ENCODE peak calls at places on chromosomes 2 and 18, in six cellular contexts. One of them, this sample, is unnamed.

GRCh38 chr2:184860744-184861143 is 262.4 kb downstream of the ZNF804A start:
- DNase-seq in Panc1: no peak
- DNase-seq in foreskin fibroblast: no peak
- DNase-seq in CD8-positive, alpha-beta T cell: no peak
- DNase-seq in OCI-LY7: no peak
- DNase-seq in MCF 10A: no peak
- DNase-seq in this sample: no peak

GRCh38 chr2:135299656-135300244 is 231.3 kb downstream of the ZRANB3 start:
- DNase-seq in Panc1: no peak
- DNase-seq in foreskin fibroblast: peak
- DNase-seq in CD8-positive, alpha-beta T cell: no peak
- DNase-seq in OCI-LY7: no peak
- DNase-seq in MCF 10A: no peak
- DNase-seq in this sample: peak

GRCh38 chr18:48038636-48039035 is 108.2 kb upstream of the SMAD2 start:
- DNase-seq in Panc1: no peak
- DNase-seq in foreskin fibroblast: no peak
- DNase-seq in CD8-positive, alpha-beta T cell: no peak
- DNase-seq in OCI-LY7: no peak
- DNase-seq in MCF 10A: no peak
- DNase-seq in this sample: no peak

GRCh38 chr2:120446236-120447121 is 100.5 kb downstream of the INHBB start:
- DNase-seq in Panc1: no peak
- DNase-seq in foreskin fibroblast: no peak
- DNase-seq in CD8-positive, alpha-beta T cell: no peak
- DNase-seq in OCI-LY7: no peak
- DNase-seq in MCF 10A: no peak
- DNase-seq in this sample: no peak

GRCh38 chr2:8922431-8922830 is 81.1 kb downstream of the MBOAT2 start:
- DNase-seq in Panc1: no peak
- DNase-seq in foreskin fibroblast: peak
- DNase-seq in CD8-positive, alpha-beta T cell: no peak
- DNase-seq in OCI-LY7: no peak
- DNase-seq in MCF 10A: no peak
- DNase-seq in this sample: no peak

GRCh38 chr2:204628926-204629661 is 83.8 kb downstream of the PARD3B start:
- DNase-seq in Panc1: no peak
- DNase-seq in foreskin fibroblast: no peak
- DNase-seq in CD8-positive, alpha-beta T cell: no peak
- DNase-seq in OCI-LY7: no peak
- DNase-seq in MCF 10A: peak
- DNase-seq in this sample: no peak

GRCh38 chr2:215772003-215772402 is 241.3 kb downstream of the MREG start:
- DNase-seq in Panc1: no peak
- DNase-seq in foreskin fibroblast: no peak
- DNase-seq in CD8-positive, alpha-beta T cell: no peak
- DNase-seq in OCI-LY7: no peak
- DNase-seq in MCF 10A: no peak
- DNase-seq in this sample: no peak

GRCh38 chr2:241546771-241547498 is 11.6 kb upstream of the BOK start:
- DNase-seq in Panc1: no peak
- DNase-seq in foreskin fibroblast: peak
- DNase-seq in CD8-positive, alpha-beta T cell: no peak
- DNase-seq in OCI-LY7: no peak
- DNase-seq in MCF 10A: no peak
- DNase-seq in this sample: no peak

GRCh38 chr2:195608768-195609454 is 48.1 kb upstream of the SLC39A10 start:
- DNase-seq in Panc1: no peak
- DNase-seq in foreskin fibroblast: no peak
- DNase-seq in CD8-positive, alpha-beta T cell: no peak
- DNase-seq in OCI-LY7: no peak
- DNase-seq in MCF 10A: no peak
- DNase-seq in this sample: no peak

GRCh38 chr2:172743143-172743542 is 7.5 kb downstream of the RAPGEF4 start:
- DNase-seq in Panc1: no peak
- DNase-seq in foreskin fibroblast: no peak
- DNase-seq in CD8-positive, alpha-beta T cell: no peak
- DNase-seq in OCI-LY7: no peak
- DNase-seq in MCF 10A: no peak
- DNase-seq in this sample: no peak

GRCh38 chr2:241996100-241996499 is 126.6 kb downstream of the RTP5 start:
- DNase-seq in Panc1: no peak
- DNase-seq in foreskin fibroblast: no peak
- DNase-seq in CD8-positive, alpha-beta T cell: no peak
- DNase-seq in OCI-LY7: no peak
- DNase-seq in MCF 10A: no peak
- DNase-seq in this sample: no peak

GRCh38 chr2:67476808-67477790 is 80.0 kb downstream of the ETAA1 start:
- DNase-seq in Panc1: peak
- DNase-seq in foreskin fibroblast: peak
- DNase-seq in CD8-positive, alpha-beta T cell: no peak
- DNase-seq in OCI-LY7: peak
- DNase-seq in MCF 10A: peak
- DNase-seq in this sample: no peak

GRCh38 chr2:72803151-72803550 is 22.7 kb downstream of the EXOC6B start:
- DNase-seq in Panc1: no peak
- DNase-seq in foreskin fibroblast: no peak
- DNase-seq in CD8-positive, alpha-beta T cell: no peak
- DNase-seq in OCI-LY7: no peak
- DNase-seq in MCF 10A: no peak
- DNase-seq in this sample: no peak

GRCh38 chr18:60448487-60449267 is 76.1 kb upstream of the MC4R start:
- DNase-seq in Panc1: no peak
- DNase-seq in foreskin fibroblast: no peak
- DNase-seq in CD8-positive, alpha-beta T cell: no peak
- DNase-seq in OCI-LY7: no peak
- DNase-seq in MCF 10A: no peak
- DNase-seq in this sample: no peak

GRCh38 chr18:13315000-13315399 is 96.4 kb downstream of the LDLRAD4 start:
- DNase-seq in Panc1: no peak
- DNase-seq in foreskin fibroblast: no peak
- DNase-seq in CD8-positive, alpha-beta T cell: no peak
- DNase-seq in OCI-LY7: no peak
- DNase-seq in MCF 10A: no peak
- DNase-seq in this sample: no peak

GRCh38 chr2:203361922-203362321 is 33.7 kb downstream of the ABI2 start:
- DNase-seq in Panc1: no peak
- DNase-seq in foreskin fibroblast: no peak
- DNase-seq in CD8-positive, alpha-beta T cell: no peak
- DNase-seq in OCI-LY7: no peak
- DNase-seq in MCF 10A: no peak
- DNase-seq in this sample: no peak

GRCh38 chr18:74375999-74376398 is 60.4 kb downstream of the C18orf63 start:
- DNase-seq in Panc1: no peak
- DNase-seq in foreskin fibroblast: peak
- DNase-seq in CD8-positive, alpha-beta T cell: no peak
- DNase-seq in OCI-LY7: no peak
- DNase-seq in MCF 10A: no peak
- DNase-seq in this sample: no peak

GRCh38 chr18:73752965-73753364 is 394.7 kb downstream of the FBXO15 start:
- DNase-seq in Panc1: peak
- DNase-seq in foreskin fibroblast: no peak
- DNase-seq in CD8-positive, alpha-beta T cell: no peak
- DNase-seq in OCI-LY7: no peak
- DNase-seq in MCF 10A: peak
- DNase-seq in this sample: no peak

GRCh38 chr18:62245699-62246098 is 58.6 kb downstream of the RELCH start:
- DNase-seq in Panc1: no peak
- DNase-seq in foreskin fibroblast: no peak
- DNase-seq in CD8-positive, alpha-beta T cell: no peak
- DNase-seq in OCI-LY7: no peak
- DNase-seq in MCF 10A: no peak
- DNase-seq in this sample: no peak
- TF ChIP-seq CTCF in Panc1: no peak
- TF ChIP-seq CTCF in foreskin fibroblast: no peak
- TF ChIP-seq CTCF in CD8-positive, alpha-beta T cell: no peak
- TF ChIP-seq CTCF in OCI-LY7: no peak
- TF ChIP-seq CTCF in MCF 10A: no peak
- TF ChIP-seq CTCF in this sample: no peak

DNA sequence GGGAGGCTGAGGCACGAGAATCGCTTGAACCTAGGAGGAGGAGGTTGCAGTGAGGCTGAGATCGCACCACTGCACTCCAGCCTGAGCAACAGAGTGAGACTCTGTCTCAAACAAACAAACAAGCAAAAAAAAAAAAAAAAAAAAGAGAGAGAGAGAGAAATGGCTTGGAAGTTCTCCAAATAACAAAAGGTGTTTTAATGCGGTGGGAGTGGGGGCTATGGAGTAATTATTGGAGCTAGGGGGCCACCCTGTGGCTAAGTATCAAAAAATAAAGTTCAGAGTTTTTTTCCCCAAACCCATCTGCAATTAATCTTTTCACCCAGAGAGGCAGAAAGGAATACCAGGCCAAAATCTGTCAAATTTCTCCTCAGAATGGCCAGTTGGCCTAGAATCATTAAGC is 23.0 kb upstream of the CEP68 start:
- DNase-seq in Panc1: no peak
- DNase-seq in foreskin fibroblast: no peak
- DNase-seq in CD8-positive, alpha-beta T cell: no peak
- DNase-seq in OCI-LY7: peak
- DNase-seq in MCF 10A: peak
- DNase-seq in this sample: no peak
- TF ChIP-seq CTCF in Panc1: no peak
- TF ChIP-seq CTCF in foreskin fibroblast: peak
- TF ChIP-seq CTCF in CD8-positive, alpha-beta T cell: no peak
- TF ChIP-seq CTCF in OCI-LY7: peak
- TF ChIP-seq CTCF in MCF 10A: peak
- TF ChIP-seq CTCF in this sample: peak

DNA sequence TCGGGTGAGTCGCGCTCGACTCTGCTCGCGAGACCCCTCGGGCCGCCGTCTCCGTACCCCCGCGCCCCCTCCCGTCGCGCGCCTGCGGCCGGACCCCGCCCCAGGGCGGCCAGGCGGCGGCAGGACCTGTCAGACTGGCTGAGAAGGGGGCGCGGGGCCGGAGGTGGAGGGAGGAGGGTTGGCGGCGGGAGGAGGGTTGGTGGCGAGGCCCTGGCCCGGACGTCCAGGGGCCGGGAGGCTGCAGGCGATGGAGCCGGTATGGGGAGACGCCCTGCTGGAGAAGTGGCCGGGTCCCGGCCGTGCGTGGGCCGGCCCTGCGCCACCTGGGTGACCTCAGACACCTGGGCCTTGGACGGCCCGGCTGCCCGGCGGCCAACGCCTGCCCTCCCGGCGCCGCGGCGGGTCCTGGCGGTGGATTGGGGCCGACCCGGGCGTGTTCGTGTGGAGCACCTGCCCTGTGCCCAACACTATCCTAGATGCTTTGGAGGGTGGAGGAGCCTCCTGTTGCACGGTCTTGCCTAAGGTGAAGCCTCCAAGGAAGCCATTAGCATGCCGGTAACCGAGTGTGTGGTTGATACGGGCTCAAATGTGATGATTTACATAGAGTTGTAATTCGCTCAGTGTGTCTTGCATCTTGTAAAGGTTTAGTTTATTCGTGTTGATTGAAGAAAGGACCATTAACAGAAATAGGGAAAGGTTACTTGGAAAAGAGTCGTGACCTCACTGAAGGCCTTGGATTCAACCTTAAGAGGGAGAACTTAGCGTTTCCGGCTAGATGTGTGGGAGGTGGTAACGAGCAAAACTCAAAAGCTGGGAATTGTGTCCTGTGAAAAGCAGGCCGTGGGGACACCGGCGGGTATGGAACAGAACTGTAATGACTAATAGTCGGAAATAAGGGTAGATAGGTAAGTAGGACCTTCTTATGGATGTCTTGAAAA is 570 bp downstream of the MYL12B start:
- DNase-seq in Panc1: no peak
- DNase-seq in foreskin fibroblast: no peak
- DNase-seq in CD8-positive, alpha-beta T cell: peak
- DNase-seq in OCI-LY7: peak
- DNase-seq in MCF 10A: no peak
- DNase-seq in this sample: no peak
- TF ChIP-seq CTCF in Panc1: no peak
- TF ChIP-seq CTCF in foreskin fibroblast: no peak
- TF ChIP-seq CTCF in CD8-positive, alpha-beta T cell: no peak
- TF ChIP-seq CTCF in OCI-LY7: no peak
- TF ChIP-seq CTCF in MCF 10A: no peak
- TF ChIP-seq CTCF in this sample: no peak

DNA sequence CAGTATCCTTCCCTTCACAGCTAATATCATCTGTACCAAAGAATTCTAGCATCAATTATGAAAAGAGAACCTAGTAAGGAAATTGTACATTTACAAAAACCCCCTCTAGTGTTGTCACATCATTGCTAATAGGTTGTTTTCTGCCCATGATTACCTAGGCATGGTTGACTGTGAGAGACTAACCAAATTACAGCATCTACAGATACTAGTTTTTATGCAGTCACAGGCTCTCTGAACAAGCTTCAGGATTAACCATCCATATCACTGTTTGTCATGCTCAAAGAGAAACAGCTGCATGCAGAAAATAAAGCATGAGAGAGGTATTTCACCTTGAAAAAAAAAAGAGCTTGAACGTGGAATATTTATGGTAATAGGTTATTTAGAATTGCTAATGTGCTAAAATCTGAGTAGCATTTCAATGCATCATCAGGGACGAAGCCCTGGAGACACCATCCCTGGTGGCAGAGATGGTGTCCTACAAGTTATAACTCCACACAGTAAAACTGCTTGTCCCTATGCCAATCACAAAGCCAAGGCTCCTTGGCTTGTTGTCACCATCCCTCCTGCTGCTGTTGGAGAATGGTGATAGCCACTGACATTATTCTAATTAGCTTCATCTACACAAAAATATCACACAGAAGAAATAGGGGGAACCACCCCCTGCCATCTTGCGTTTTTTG is 5.4 kb downstream of the NEB start:
- DNase-seq in Panc1: no peak
- DNase-seq in foreskin fibroblast: no peak
- DNase-seq in CD8-positive, alpha-beta T cell: no peak
- DNase-seq in OCI-LY7: no peak
- DNase-seq in MCF 10A: no peak
- DNase-seq in this sample: no peak
- TF ChIP-seq CTCF in Panc1: no peak
- TF ChIP-seq CTCF in foreskin fibroblast: no peak
- TF ChIP-seq CTCF in CD8-positive, alpha-beta T cell: no peak
- TF ChIP-seq CTCF in OCI-LY7: no peak
- TF ChIP-seq CTCF in MCF 10A: no peak
- TF ChIP-seq CTCF in this sample: no peak

GRCh38 chr2:225558425-225558824 is 158.9 kb downstream of the NYAP2 start:
- DNase-seq in Panc1: no peak
- DNase-seq in foreskin fibroblast: no peak
- DNase-seq in CD8-positive, alpha-beta T cell: no peak
- DNase-seq in OCI-LY7: no peak
- DNase-seq in MCF 10A: no peak
- DNase-seq in this sample: no peak

GRCh38 chr2:225559090-225559489 is 159.6 kb downstream of the NYAP2 start:
- DNase-seq in Panc1: no peak
- DNase-seq in foreskin fibroblast: no peak
- DNase-seq in CD8-positive, alpha-beta T cell: no peak
- DNase-seq in OCI-LY7: no peak
- DNase-seq in MCF 10A: no peak
- DNase-seq in this sample: no peak

GRCh38 chr2:225556461-225556860 is 157.0 kb downstream of the NYAP2 start:
- DNase-seq in Panc1: no peak
- DNase-seq in foreskin fibroblast: no peak
- DNase-seq in CD8-positive, alpha-beta T cell: no peak
- DNase-seq in OCI-LY7: no peak
- DNase-seq in MCF 10A: no peak
- DNase-seq in this sample: no peak
- TF ChIP-seq CTCF in Panc1: no peak
- TF ChIP-seq CTCF in foreskin fibroblast: no peak
- TF ChIP-seq CTCF in CD8-positive, alpha-beta T cell: no peak
- TF ChIP-seq CTCF in OCI-LY7: peak
- TF ChIP-seq CTCF in MCF 10A: no peak
- TF ChIP-seq CTCF in this sample: no peak

This sample was measured in GM10248.